ENCODE peak calls at places on chromosomes 5 and 9, in seven cellular contexts. One of them, this sample, is unnamed.
A peak's percentile ranks its signal among the peaks of the same experiment; 100 is the strongest.

GRCh38 chr5:113510836-113511451 is 2.5 kb upstream of the YTHDC2 start:
- DNase-seq in GM12892: no peak
- DNase-seq in H1: no peak
- DNase-seq in SK-N-SH: peak; percentile 27
- DNase-seq in GM12878: no peak
- DNase-seq in K562: no peak
- DNase-seq in HepG2: peak; percentile 50
- DNase-seq in this sample: no peak

GRCh38 chr5:169450464-169450863 is 133.1 kb upstream of the SPDL1 start:
- DNase-seq in GM12892: no peak
- DNase-seq in H1: no peak
- DNase-seq in SK-N-SH: no peak
- DNase-seq in GM12878: no peak
- DNase-seq in K562: no peak
- DNase-seq in HepG2: no peak
- DNase-seq in this sample: no peak

GRCh38 chr9:136110082-136111061 is 8.3 kb downstream of the TMEM250 start:
- DNase-seq in GM12892: no peak
- DNase-seq in H1: no peak
- DNase-seq in SK-N-SH: no peak
- DNase-seq in GM12878: no peak
- DNase-seq in K562: peak; percentile 58
- DNase-seq in HepG2: no peak
- DNase-seq in this sample: no peak

GRCh38 chr5:89128097-89128496 is 245.1 kb upstream of the MEF2C start:
- DNase-seq in GM12892: no peak
- DNase-seq in H1: no peak
- DNase-seq in SK-N-SH: no peak
- DNase-seq in GM12878: no peak
- DNase-seq in K562: peak; percentile 27
- DNase-seq in HepG2: no peak
- DNase-seq in this sample: no peak

GRCh38 chr5:154479944-154480750 is 2.1 kb upstream of the HAND1 start:
- DNase-seq in GM12892: no peak
- DNase-seq in H1: peak; percentile 59
- DNase-seq in SK-N-SH: no peak
- DNase-seq in GM12878: no peak
- DNase-seq in K562: no peak
- DNase-seq in HepG2: no peak
- DNase-seq in this sample: no peak

GRCh38 chr5:137888875-137889759 is at the start of gene PKD2L2:
- DNase-seq in GM12892: peak; percentile 52
- DNase-seq in H1: peak; percentile 87
- DNase-seq in SK-N-SH: peak; percentile 90
- DNase-seq in GM12878: peak; percentile 75
- DNase-seq in K562: peak; percentile 81
- DNase-seq in HepG2: no peak
- DNase-seq in this sample: peak; percentile 61

GRCh38 chr5:93681432-93681831 is 60.0 kb downstream of the POU5F2 start:
- DNase-seq in GM12892: no peak
- DNase-seq in H1: no peak
- DNase-seq in SK-N-SH: no peak
- DNase-seq in GM12878: no peak
- DNase-seq in K562: no peak
- DNase-seq in HepG2: no peak
- DNase-seq in this sample: no peak

GRCh38 chr5:10746711-10747110 is 14.3 kb downstream of the DAP start:
- DNase-seq in GM12892: no peak
- DNase-seq in H1: no peak
- DNase-seq in SK-N-SH: no peak
- DNase-seq in GM12878: no peak
- DNase-seq in K562: no peak
- DNase-seq in HepG2: no peak
- DNase-seq in this sample: no peak

GRCh38 chr5:7805379-7805778 is 45.6 kb downstream of the CFAP90 start:
- DNase-seq in GM12892: no peak
- DNase-seq in H1: no peak
- DNase-seq in SK-N-SH: no peak
- DNase-seq in GM12878: no peak
- DNase-seq in K562: peak; percentile 25
- DNase-seq in HepG2: peak; percentile 9
- DNase-seq in this sample: no peak

GRCh38 chr5:76384189-76384588 is 18.9 kb upstream of the IQGAP2 start:
- DNase-seq in GM12892: no peak
- DNase-seq in H1: no peak
- DNase-seq in SK-N-SH: no peak
- DNase-seq in GM12878: no peak
- DNase-seq in K562: no peak
- DNase-seq in HepG2: peak; percentile 46
- DNase-seq in this sample: no peak

GRCh38 chr9:81557957-81558791 is 131.2 kb downstream of the TLE1 start:
- DNase-seq in GM12892: no peak
- DNase-seq in H1: no peak
- DNase-seq in SK-N-SH: no peak
- DNase-seq in GM12878: no peak
- DNase-seq in K562: no peak
- DNase-seq in HepG2: no peak
- DNase-seq in this sample: no peak

GRCh38 chr9:89821081-89821480 is 216.3 kb downstream of the GADD45G start:
- DNase-seq in GM12892: no peak
- DNase-seq in H1: no peak
- DNase-seq in SK-N-SH: no peak
- DNase-seq in GM12878: no peak
- DNase-seq in K562: no peak
- DNase-seq in HepG2: no peak
- DNase-seq in this sample: no peak

GRCh38 chr5:132486318-132487094 is 4.1 kb downstream of the IRF1 start:
- DNase-seq in GM12892: no peak
- DNase-seq in H1: no peak
- DNase-seq in SK-N-SH: no peak
- DNase-seq in GM12878: no peak
- DNase-seq in K562: no peak
- DNase-seq in HepG2: no peak
- DNase-seq in this sample: no peak

GRCh38 chr5:138770977-138771376 is 17.8 kb downstream of the CTNNA1 start:
- DNase-seq in GM12892: no peak
- DNase-seq in H1: no peak
- DNase-seq in SK-N-SH: no peak
- DNase-seq in GM12878: no peak
- DNase-seq in K562: no peak
- DNase-seq in HepG2: peak; percentile 83
- DNase-seq in this sample: no peak

GRCh38 chr5:92401492-92401891 is 1018.4 kb upstream of the ARRDC3 start:
- DNase-seq in GM12892: no peak
- DNase-seq in H1: no peak
- DNase-seq in SK-N-SH: no peak
- DNase-seq in GM12878: no peak
- DNase-seq in K562: no peak
- DNase-seq in HepG2: no peak
- DNase-seq in this sample: no peak

GRCh38 chr5:43602456-43602817 is 543 bp upstream of the NNT start:
- DNase-seq in GM12892: peak; percentile 8
- DNase-seq in H1: no peak
- DNase-seq in SK-N-SH: peak; percentile 75
- DNase-seq in GM12878: no peak
- DNase-seq in K562: peak; percentile 34
- DNase-seq in HepG2: peak; percentile 30
- DNase-seq in this sample: peak; percentile 13

GRCh38 chr9:3656224-3656623 is 130.4 kb upstream of the RFX3 start:
- DNase-seq in GM12892: no peak
- DNase-seq in H1: no peak
- DNase-seq in SK-N-SH: no peak
- DNase-seq in GM12878: peak; percentile 13
- DNase-seq in K562: no peak
- DNase-seq in HepG2: no peak
- DNase-seq in this sample: no peak

GRCh38 chr9:101400120-101400519 is 1.5 kb downstream of the ZNF189 start:
- DNase-seq in GM12892: no peak
- DNase-seq in H1: no peak
- DNase-seq in SK-N-SH: no peak
- DNase-seq in GM12878: no peak
- DNase-seq in K562: peak; percentile 14
- DNase-seq in HepG2: no peak
- DNase-seq in this sample: no peak

GRCh38 chr5:89297111-89297510 is 414.1 kb upstream of the MEF2C start:
- DNase-seq in GM12892: no peak
- DNase-seq in H1: no peak
- DNase-seq in SK-N-SH: no peak
- DNase-seq in GM12878: no peak
- DNase-seq in K562: no peak
- DNase-seq in HepG2: no peak
- DNase-seq in this sample: no peak

GRCh38 chr5:59760798-59761348 is 132.7 kb downstream of the PDE4D start:
- DNase-seq in GM12892: no peak
- DNase-seq in H1: no peak
- DNase-seq in SK-N-SH: no peak
- DNase-seq in GM12878: no peak
- DNase-seq in K562: no peak
- DNase-seq in HepG2: no peak
- DNase-seq in this sample: no peak

GRCh38 chr5:73214921-73215490 is 42.0 kb downstream of the TMEM174 start:
- DNase-seq in GM12892: no peak
- DNase-seq in H1: peak; percentile 47
- DNase-seq in SK-N-SH: no peak
- DNase-seq in GM12878: no peak
- DNase-seq in K562: no peak
- DNase-seq in HepG2: no peak
- DNase-seq in this sample: no peak

GRCh38 chr5:143217065-143217803 is 186.3 kb downstream of the NR3C1 start:
- DNase-seq in GM12892: no peak
- DNase-seq in H1: no peak
- DNase-seq in SK-N-SH: no peak
- DNase-seq in GM12878: no peak
- DNase-seq in K562: no peak
- DNase-seq in HepG2: peak; percentile 32
- DNase-seq in this sample: no peak

GRCh38 chr5:143180751-143181150 is 222.7 kb downstream of the NR3C1 start:
- DNase-seq in GM12892: no peak
- DNase-seq in H1: no peak
- DNase-seq in SK-N-SH: no peak
- DNase-seq in GM12878: no peak
- DNase-seq in K562: no peak
- DNase-seq in HepG2: no peak
- DNase-seq in this sample: no peak

GRCh38 chr5:56686337-56687198 is 128.8 kb upstream of the MAP3K1 start:
- DNase-seq in GM12892: no peak
- DNase-seq in H1: no peak
- DNase-seq in SK-N-SH: no peak
- DNase-seq in GM12878: peak; percentile 46
- DNase-seq in K562: no peak
- DNase-seq in HepG2: no peak
- DNase-seq in this sample: no peak

GRCh38 chr5:74334034-74334433 is 306.5 kb downstream of the ENC1 start:
- DNase-seq in GM12892: no peak
- DNase-seq in H1: no peak
- DNase-seq in SK-N-SH: no peak
- DNase-seq in GM12878: no peak
- DNase-seq in K562: peak; percentile 46
- DNase-seq in HepG2: no peak
- DNase-seq in this sample: no peak

DNA sequence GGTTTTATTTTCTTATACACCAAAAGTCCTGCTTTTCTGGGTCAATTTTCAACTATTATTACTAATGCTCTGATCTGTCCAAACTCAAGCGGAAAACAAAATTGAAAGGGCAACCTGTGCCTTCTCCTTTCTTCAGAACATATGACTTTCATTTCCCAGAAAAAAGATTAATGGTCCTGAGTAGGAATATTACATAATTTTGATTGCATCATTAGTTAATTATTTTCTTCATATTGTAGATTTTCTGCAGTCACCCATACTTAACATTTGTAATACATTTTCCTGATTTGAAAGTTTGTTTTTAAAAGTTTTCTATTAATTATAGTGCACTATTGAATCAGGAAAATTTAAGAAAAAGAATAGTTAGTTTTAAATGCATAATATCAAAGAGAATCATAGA is 1.7 kb upstream of the PCDHB8 start:
- DNase-seq in GM12892: no peak
- DNase-seq in H1: no peak
- DNase-seq in SK-N-SH: no peak
- DNase-seq in GM12878: no peak
- DNase-seq in K562: no peak
- DNase-seq in HepG2: no peak
- DNase-seq in this sample: no peak
- TF ChIP-seq TAF1 in GM12892: no peak
- TF ChIP-seq TAF1 in H1: no peak
- TF ChIP-seq TAF1 in SK-N-SH: no peak
- TF ChIP-seq TAF1 in GM12878: no peak
- TF ChIP-seq TAF1 in K562: no peak
- TF ChIP-seq TAF1 in HepG2: no peak
- TF ChIP-seq TAF1 in this sample: no peak

DNA sequence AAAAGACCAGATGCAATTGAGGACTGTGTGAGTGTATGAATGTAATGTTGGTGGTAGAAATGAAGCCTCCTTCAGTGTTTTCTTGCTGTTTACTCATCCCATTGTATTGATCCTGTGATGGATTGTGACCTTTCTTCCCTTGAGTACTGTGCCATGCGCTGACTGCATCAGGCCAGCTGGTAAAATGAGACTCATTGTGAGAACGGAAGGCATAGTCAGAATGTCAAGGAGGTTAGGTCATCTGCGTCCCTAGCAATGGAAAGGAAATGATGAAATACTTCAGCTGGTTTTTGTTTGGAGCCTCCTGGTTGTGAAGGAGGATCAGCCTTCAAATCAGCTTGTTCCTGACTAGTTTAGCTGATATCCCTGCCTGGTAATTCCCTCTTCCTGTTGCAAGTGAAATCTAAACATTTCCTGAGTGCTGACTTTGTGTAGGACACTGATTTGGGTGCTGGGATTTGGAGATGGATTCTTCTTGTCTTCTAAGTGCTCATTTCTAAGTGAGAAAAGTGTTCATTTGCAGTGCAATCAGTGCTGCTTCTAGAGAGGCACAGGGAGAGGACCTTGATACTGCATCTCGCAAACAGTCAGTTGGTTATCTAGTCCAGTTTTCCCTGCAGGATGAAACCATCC is 35.5 kb downstream of the TNFSF8 start:
- DNase-seq in GM12892: no peak
- DNase-seq in H1: no peak
- DNase-seq in SK-N-SH: no peak
- DNase-seq in GM12878: no peak
- DNase-seq in K562: no peak
- DNase-seq in HepG2: peak; percentile 23
- DNase-seq in this sample: no peak
- TF ChIP-seq POLR2AphosphoS5 in GM12892: no peak
- TF ChIP-seq POLR2AphosphoS5 in H1: no peak
- TF ChIP-seq POLR2AphosphoS5 in SK-N-SH: peak; percentile 72
- TF ChIP-seq POLR2AphosphoS5 in GM12878: no peak
- TF ChIP-seq POLR2AphosphoS5 in K562: no peak
- TF ChIP-seq POLR2AphosphoS5 in HepG2: no peak
- TF ChIP-seq POLR2AphosphoS5 in this sample: no peak

GRCh38 chr5:17113174-17113941 is 104.1 kb upstream of the BASP1 start:
- DNase-seq in GM12892: no peak
- DNase-seq in H1: no peak
- DNase-seq in SK-N-SH: no peak
- DNase-seq in GM12878: no peak
- DNase-seq in K562: no peak
- DNase-seq in HepG2: no peak
- DNase-seq in this sample: no peak
- TF ChIP-seq TAF1 in GM12892: no peak
- TF ChIP-seq TAF1 in H1: no peak
- TF ChIP-seq TAF1 in SK-N-SH: no peak
- TF ChIP-seq TAF1 in GM12878: no peak
- TF ChIP-seq TAF1 in K562: no peak
- TF ChIP-seq TAF1 in HepG2: no peak
- TF ChIP-seq TAF1 in this sample: no peak

GRCh38 chr5:126877569-126877968 is 100.6 kb downstream of the LMNB1 start:
- DNase-seq in GM12892: no peak
- DNase-seq in H1: peak; percentile 22
- DNase-seq in SK-N-SH: no peak
- DNase-seq in GM12878: no peak
- DNase-seq in K562: no peak
- DNase-seq in HepG2: no peak
- DNase-seq in this sample: no peak
- TF ChIP-seq POLR2AphosphoS5 in GM12892: no peak
- TF ChIP-seq POLR2AphosphoS5 in H1: no peak
- TF ChIP-seq POLR2AphosphoS5 in SK-N-SH: no peak
- TF ChIP-seq POLR2AphosphoS5 in GM12878: no peak
- TF ChIP-seq POLR2AphosphoS5 in K562: no peak
- TF ChIP-seq POLR2AphosphoS5 in HepG2: no peak
- TF ChIP-seq POLR2AphosphoS5 in this sample: no peak

This sample was measured in GM12891.